ENCODE peak calls at places on chromosome 11, in nine cellular contexts. F is CD8-positive, alpha-beta T cell; A is H9; Z is iris pigment epithelial cell; Q is activated CD4-positive, alpha-beta T cell treated with anti-CD3 and anti-CD28 coated beads for 24 hours; D is activated T-cell treated with anti-CD3 and anti-CD28 coated beads for 1 hour; X is esophagus muscularis mucosa; L is activated CD8-positive, alpha-beta memory T cell treated with anti-CD3 and anti-CD28 coated beads for 48 hours; J is cerebellar cortex. B is an unnamed sample.

GRCh38 chr11:61126266-61126665 is 24.0 kb downstream of the CD5 start:
- DNase-seq in F (no peak), A (no peak), Z (peak), Q (no peak), D (no peak), X (no peak), L (no peak), J (peak), B (no peak)

GRCh38 chr11:2927851-2928604 is 1.2 kb downstream of the PHLDA2 start:
- DNase-seq in F (no peak), A (no peak), Z (peak), Q (no peak), D (no peak), X (no peak), L (no peak), J (no peak), B (no peak)

GRCh38 chr11:68927280-68928107 is 23.8 kb downstream of the IGHMBP2 start:
- DNase-seq in F (no peak), A (no peak), Z (no peak), Q (no peak), D (no peak), X (no peak), L (no peak), J (peak), B (no peak)

GRCh38 chr11:117238221-117238620 is 5.8 kb downstream of the RNF214 start:
- DNase-seq in F (no peak), A (no peak), Z (no peak), Q (no peak), D (no peak), X (no peak), L (no peak), J (no peak), B (no peak)

GRCh38 chr11:72030428-72031045 is 31.8 kb downstream of the IL18BP start:
- DNase-seq in F (no peak), A (no peak), Z (no peak), Q (no peak), D (no peak), X (no peak), L (no peak), J (no peak), B (no peak)

GRCh38 chr11:29173660-29174062 is 843.2 kb downstream of the KCNA4 start:
- DNase-seq in F (no peak), A (no peak), Z (peak), Q (no peak), D (no peak), X (no peak), L (no peak), J (no peak), B (no peak)

GRCh38 chr11:27234043-27234668 is 128.9 kb downstream of the CCDC34 start:
- DNase-seq in F (no peak), A (no peak), Z (peak), Q (no peak), D (no peak), X (no peak), L (no peak), J (no peak), B (no peak)

GRCh38 chr11:36349345-36350136 is 53.5 kb downstream of the PRR5L start:
- DNase-seq in F (no peak), A (no peak), Z (no peak), Q (no peak), D (no peak), X (peak), L (no peak), J (peak), B (no peak)

GRCh38 chr11:87356428-87356827 is 318.7 kb downstream of the TMEM135 start:
- DNase-seq in F (no peak), A (no peak), Z (no peak), Q (no peak), D (no peak), X (no peak), L (no peak), J (no peak), B (no peak)

GRCh38 chr11:25737071-25737675 is 594.8 kb upstream of the ANO3 start:
- DNase-seq in F (no peak), A (no peak), Z (no peak), Q (no peak), D (no peak), X (no peak), L (no peak), J (no peak), B (no peak)

B was measured in SHP77 treated with DMSO at 0.1 percent for 48 hours.